ENCODE peak calls at places on chromosome 1, in nine cellular contexts. N is WTC11, M is thyroid gland, D is left lung, R is heart right ventricle, U is GM10248, Z is upper lobe of right lung, W is fibroblast of mammary gland, A is AG04450. I is an unnamed sample.

GRCh38 chr1:43197343-43198127 is 25.4 kb downstream of the CFAP57 start:
- DNase-seq in W (no peak), A (no peak), D (no peak), R (no peak), N (no peak), Z (no peak), U (no peak), M (no peak), I (no peak)

GRCh38 chr1:61399192-61399591 is 316.8 kb downstream of the NFIA start:
- DNase-seq in R (no peak), D (no peak), M (no peak), W (no peak), N (no peak), A (no peak), U (no peak), Z (no peak), I (no peak)

GRCh38 chr1:244881552-244882280 is 17.4 kb upstream of the HNRNPU start:
- DNase-seq in A (no peak), Z (no peak), N (no peak), M (no peak), U (no peak), D (no peak), R (no peak), W (no peak), I (no peak)

GRCh38 chr1:213435715-213436114 is 384.7 kb downstream of the RPS6KC1 start:
- DNase-seq in N (no peak), M (no peak), A (no peak), Z (no peak), R (no peak), D (no peak), W (no peak), U (no peak), I (no peak)

GRCh38 chr1:210230149-210230695 is 2.4 kb upstream of the SERTAD4 start:
- DNase-seq in N (no peak), A (no peak), D (no peak), Z (no peak), U (no peak), R (no peak), M (no peak), W (no peak), I (no peak)

GRCh38 chr1:245382981-245383380 is 228.2 kb downstream of the KIF26B start:
- DNase-seq in R (no peak), W (no peak), M (no peak), A (no peak), U (no peak), D (no peak), N (no peak), Z (no peak), I (no peak)

GRCh38 chr1:209030454-209031167 is 552.9 kb upstream of the CAMK1G start:
- DNase-seq in Z (no peak), W (no peak), U (no peak), N (no peak), M (peak), A (no peak), D (peak), R (no peak), I (no peak)

GRCh38 chr1:174825127-174825526 is 174.6 kb upstream of the CACYBP start:
- DNase-seq in Z (no peak), R (no peak), W (no peak), D (no peak), N (no peak), A (no peak), U (no peak), M (no peak), I (no peak)

GRCh38 chr1:238485906-238486219 is 595.1 kb upstream of the ZP4 start:
- DNase-seq in M (peak), Z (no peak), D (no peak), A (no peak), U (no peak), N (peak), R (no peak), W (no peak), I (no peak)

GRCh38 chr1:51969038-51969705 is 21.3 kb downstream of the RAB3B start:
- DNase-seq in R (no peak), M (no peak), A (peak), N (no peak), Z (no peak), U (no peak), D (no peak), W (peak), I (no peak)

GRCh38 chr1:53276902-53277281 is 38.6 kb upstream of the MAGOH start:
- DNase-seq in R (no peak), M (no peak), A (no peak), D (no peak), W (no peak), N (no peak), U (no peak), Z (peak), I (no peak)

GRCh38 chr1:225750865-225751824 is 26.5 kb upstream of the SRP9 start:
- DNase-seq in D (no peak), U (no peak), Z (no peak), N (no peak), M (no peak), W (no peak), R (no peak), A (no peak), I (no peak)

GRCh38 chr1:212512731-212513559 is 80.2 kb downstream of the NENF start:
- DNase-seq in W (peak), U (no peak), R (no peak), A (no peak), N (no peak), M (peak), Z (no peak), D (no peak), I (no peak)

GRCh38 chr1:1962752-1963151 is 40.8 kb downstream of the CFAP74 start:
- DNase-seq in W (no peak), R (no peak), Z (no peak), D (no peak), N (no peak), M (no peak), U (no peak), A (no peak), I (no peak)

GRCh38 chr1:85315789-85316188 is 39.4 kb upstream of the BCL10 start:
- DNase-seq in N (no peak), R (peak), Z (no peak), U (no peak), D (no peak), W (no peak), A (no peak), M (no peak), I (no peak)

GRCh38 chr1:221739018-221739676 is 2.7 kb downstream of the DUSP10 start:
- DNase-seq in R (no peak), M (no peak), N (no peak), A (no peak), W (no peak), U (no peak), D (no peak), Z (no peak), I (no peak)

GRCh38 chr1:191608367-191608766 is 549.9 kb upstream of the RGS18 start:
- DNase-seq in U (no peak), W (no peak), R (no peak), M (no peak), A (no peak), Z (no peak), N (no peak), D (no peak), I (no peak)

GRCh38 chr1:2046225-2046917 is 3.8 kb upstream of the PRKCZ start:
- DNase-seq in M (peak), U (peak), N (peak), D (peak), Z (peak), R (peak), A (no peak), W (peak), I (peak)

GRCh38 chr1:47627471-47628370 is 189.9 kb downstream of the FOXD2 start:
- DNase-seq in N (no peak), M (no peak), D (no peak), W (no peak), R (no peak), Z (peak), U (no peak), A (no peak), I (peak)

GRCh38 chr1:47630346-47630745 is 192.5 kb downstream of the FOXD2 start:
- DNase-seq in R (no peak), Z (no peak), M (no peak), U (no peak), D (no peak), W (no peak), A (no peak), N (no peak), I (no peak)

GRCh38 chr1:47629201-47629600 is 191.4 kb downstream of the FOXD2 start:
- DNase-seq in D (no peak), W (no peak), Z (peak), N (no peak), A (no peak), U (no peak), R (no peak), M (no peak), I (no peak)

GRCh38 chr1:47624531-47624930 is 186.7 kb downstream of the FOXD2 start:
- DNase-seq in M (peak), W (no peak), R (peak), N (no peak), A (no peak), D (no peak), U (no peak), Z (no peak), I (peak)

GRCh38 chr1:47627016-47627415 is 189.2 kb downstream of the FOXD2 start:
- DNase-seq in M (no peak), A (no peak), R (no peak), W (no peak), U (no peak), D (no peak), N (peak), Z (no peak), I (no peak)
- TF ChIP-seq CTCF in M (no peak), A (no peak), R (no peak), W (no peak), U (no peak), D (no peak), N (no peak), Z (no peak), I (no peak)

GRCh38 chr1:115529216-115529897 is 112.4 kb upstream of the VANGL1 start:
- DNase-seq in W (peak), Z (no peak), R (no peak), U (no peak), D (no peak), A (no peak), N (no peak), M (no peak), I (no peak)
- TF ChIP-seq CTCF in W (no peak), Z (no peak), R (no peak), U (no peak), D (no peak), A (no peak), N (no peak), M (no peak), I (no peak)

GRCh38 chr1:22665752-22666151 is 12.7 kb downstream of the C1QB start:
- DNase-seq in N (peak), D (no peak), R (no peak), Z (no peak), U (no peak), M (peak), A (no peak), W (peak), I (peak)
- TF ChIP-seq CTCF in N (peak), D (no peak), R (peak), Z (no peak), U (peak), M (peak), A (peak), W (peak), I (peak)

GRCh38 chr1:207823531-207823879 is 71.7 kb downstream of the CD46 start:
- DNase-seq in A (no peak), R (no peak), U (no peak), N (no peak), Z (no peak), M (no peak), W (no peak), D (no peak), I (no peak)

GRCh38 chr1:207822124-207822601 is 70.3 kb downstream of the CD46 start:
- DNase-seq in U (peak), N (no peak), R (no peak), A (no peak), W (no peak), D (no peak), Z (peak), M (no peak), I (no peak)

GRCh38 chr1:207820568-207821463 is 69.0 kb downstream of the CD46 start:
- DNase-seq in Z (peak), N (no peak), U (no peak), W (no peak), M (no peak), R (no peak), A (no peak), D (no peak), I (no peak)

GRCh38 chr1:207822602-207823451 is 71.0 kb downstream of the CD46 start:
- DNase-seq in A (no peak), W (peak), N (no peak), R (peak), Z (peak), D (peak), U (peak), M (peak), I (no peak)

DNA sequence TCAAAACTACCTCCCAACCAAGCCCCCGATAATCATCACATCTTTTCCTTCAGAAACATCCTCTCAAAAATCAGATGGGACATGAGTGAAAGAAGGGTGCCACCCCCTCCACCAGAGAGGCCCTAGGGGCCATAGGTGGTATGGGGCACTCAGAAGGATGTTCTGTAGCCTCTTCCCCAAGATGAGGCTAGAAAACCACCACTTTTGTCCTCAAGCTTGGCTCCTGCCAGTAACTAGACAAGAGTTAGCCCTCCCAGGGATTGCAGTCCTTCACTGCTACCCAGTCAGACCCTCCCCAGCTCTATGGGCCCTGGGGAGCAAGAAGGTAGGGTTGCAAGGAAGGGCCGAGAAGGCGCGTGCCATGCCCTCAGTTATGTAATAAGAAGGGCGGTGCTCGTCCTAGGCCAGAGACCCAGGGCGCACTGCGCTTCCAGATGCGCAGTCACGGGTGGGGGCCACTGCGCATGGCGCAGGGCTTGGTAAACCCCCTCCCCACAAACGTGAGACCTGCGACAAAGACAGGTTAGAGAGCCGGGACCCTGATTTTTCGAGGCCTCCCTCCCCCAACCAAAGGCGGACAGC is 69.7 kb downstream of the CD46 start:
- DNase-seq in D (no peak), Z (peak), U (no peak), A (no peak), W (no peak), M (no peak), R (no peak), N (no peak), I (no peak)
- TF ChIP-seq CTCF in D (no peak), Z (no peak), U (no peak), A (no peak), W (no peak), M (no peak), R (no peak), N (no peak), I (no peak)

GRCh38 chr1:109397451-109398342 is at the start of gene SORT1:
- DNase-seq in U (peak), M (peak), D (peak), Z (peak), R (peak), N (peak), W (peak), A (peak), I (peak)
- TF ChIP-seq CTCF in U (peak), M (peak), D (no peak), Z (no peak), R (no peak), N (no peak), W (no peak), A (no peak), I (no peak)

DNA sequence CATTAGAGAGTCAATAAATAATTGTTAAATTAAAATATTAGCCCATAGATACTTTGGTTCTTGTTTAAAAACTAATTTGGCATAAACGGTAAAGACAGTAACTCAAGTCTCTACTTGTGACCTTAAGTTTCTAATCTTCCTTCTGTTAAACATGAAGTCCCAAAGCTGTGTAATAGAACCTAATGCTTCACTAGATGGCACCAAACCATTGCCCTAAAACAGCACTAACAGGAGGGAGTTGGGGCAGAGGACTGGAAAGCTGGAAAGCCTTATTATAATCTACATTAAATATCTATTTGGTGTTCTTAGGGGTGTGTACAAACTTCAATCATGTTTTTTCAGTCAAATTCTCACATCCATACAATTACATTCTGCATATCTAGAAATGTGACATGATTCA is 176.6 kb downstream of the OLFM3 start:
- DNase-seq in W (peak), A (no peak), M (no peak), D (no peak), N (no peak), U (no peak), Z (no peak), R (peak), I (no peak)
- TF ChIP-seq CTCF in W (peak), A (peak), M (peak), D (peak), N (peak), U (no peak), Z (peak), R (peak), I (no peak)

GRCh38 chr1:109918077-109918606 is 7.5 kb downstream of the CSF1 start:
- DNase-seq in N (no peak), U (no peak), A (no peak), M (no peak), R (no peak), D (peak), W (no peak), Z (no peak), I (no peak)
- TF ChIP-seq CTCF in N (no peak), U (no peak), A (peak), M (no peak), R (no peak), D (no peak), W (peak), Z (no peak), I (no peak)

GRCh38 chr1:71463144-71463543 is 382.3 kb upstream of the ZRANB2 start:
- DNase-seq in Z (no peak), A (no peak), M (no peak), W (peak), D (no peak), R (no peak), N (no peak), U (no peak), I (no peak)
- TF ChIP-seq CTCF in Z (no peak), A (no peak), M (no peak), W (no peak), D (no peak), R (no peak), N (no peak), U (no peak), I (no peak)

DNA sequence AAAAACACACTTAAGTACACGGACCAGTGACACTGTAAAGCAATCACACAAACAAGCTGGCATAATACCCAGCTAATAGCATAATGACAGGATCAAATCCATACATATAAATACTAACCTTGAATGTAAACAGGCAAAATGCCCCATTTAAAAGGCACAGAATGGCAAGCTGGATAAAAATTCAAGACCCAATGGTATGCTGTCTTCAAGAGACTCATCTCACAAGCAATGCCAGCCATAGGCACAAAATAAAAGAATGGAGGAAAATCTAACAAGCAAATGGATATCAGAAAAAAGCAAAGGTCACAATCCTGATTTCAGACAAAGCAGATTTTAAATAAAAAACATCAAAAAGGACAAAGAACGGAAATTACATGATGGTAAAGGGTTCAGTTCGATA is 79.1 kb upstream of the PTGFR start:
- DNase-seq in W (no peak), R (no peak), M (no peak), U (no peak), D (no peak), Z (no peak), A (no peak), N (no peak), I (no peak)
- TF ChIP-seq CTCF in W (no peak), R (no peak), M (no peak), U (no peak), D (no peak), Z (no peak), A (no peak), N (no peak), I (no peak)

I was measured in mesothelial cell of epicardium.